ENCODE peak calls at places on chromosomes 3 and 15, in seven cellular contexts. G is BJ; L is immature natural killer cell; H is T-helper 9 cell; N is neuronal stem cell; I is anterior cingulate cortex; B is CD4-positive, alpha-beta T cell. Y is an unnamed sample.

GRCh38 chr3:12994607-12995388 is 78.4 kb downstream of the IQSEC1 start:
- DNase-seq in H (peak; percentile 84), G (peak; percentile 34), I (peak; percentile 78), L (peak; percentile 89), B (peak; percentile 80), N (peak; percentile 81), Y (peak; percentile 95)

GRCh38 chr3:173552526-173552925 is 155.0 kb downstream of the NLGN1 start:
- DNase-seq in I (no peak), G (no peak), N (no peak), B (no peak), L (no peak), H (no peak), Y (no peak)

GRCh38 chr3:128310286-128311058 is 156.2 kb downstream of the DNAJB8 start:
- DNase-seq in N (no peak), L (no peak), I (no peak), B (no peak), H (no peak), G (no peak), Y (no peak)

GRCh38 chr15:41417812-41418211 is 917 bp downstream of the RTF1 start:
- DNase-seq in B (no peak), N (peak; percentile 14), G (no peak), I (peak; percentile 22), L (no peak), H (no peak), Y (no peak)

GRCh38 chr15:85284497-85284896 is 95.9 kb upstream of the AKAP13 start:
- DNase-seq in I (no peak), L (no peak), N (no peak), H (no peak), G (no peak), B (no peak), Y (no peak)

GRCh38 chr3:153901991-153902390 is 219.2 kb upstream of the ARHGEF26 start:
- DNase-seq in B (no peak), N (no peak), H (no peak), L (no peak), I (no peak), G (no peak), Y (no peak)

GRCh38 chr3:12954891-12955650 is 113.7 kb upstream of the RPL32 start:
- DNase-seq in I (peak; percentile 50), G (no peak), N (no peak), B (peak; percentile 15), L (peak; percentile 37), H (no peak), Y (peak; percentile 69)

GRCh38 chr3:30081904-30082303 is 524.5 kb upstream of the TGFBR2 start:
- DNase-seq in I (no peak), L (no peak), B (no peak), G (no peak), H (no peak), N (no peak), Y (no peak)

GRCh38 chr3:178084938-178085816 is 451.1 kb upstream of the KCNMB2 start:
- DNase-seq in B (peak; percentile 44), H (peak; percentile 3), I (peak; percentile 75), G (no peak), L (no peak), N (peak; percentile 66), Y (peak; percentile 16)

GRCh38 chr15:61697796-61698195 is 362.5 kb downstream of the VPS13C start:
- DNase-seq in L (no peak), G (no peak), B (no peak), I (no peak), N (no peak), H (no peak), Y (no peak)

GRCh38 chr3:177875786-177876476 is 660.3 kb upstream of the KCNMB2 start:
- DNase-seq in G (no peak), H (no peak), N (no peak), I (no peak), B (no peak), L (no peak), Y (no peak)

Y was measured in frontal cortex.